ENCODE peak calls at places on chromosomes 16 and 17, in nine cellular contexts. I is amniotic stem cell; A is GM19239; Q is EL; S is fibroblast of villous mesenchyme; E is stimulated activated CD4-positive, alpha-beta T cell treated with anti-CD3 and anti-CD28 coated beads, Interleukin-15, amount 100 ng/mL, for 1 hour; K is activated CD4-positive, alpha-beta T cell treated with anti-CD3 and anti-CD28 coated beads, Interleukin-2, amount 10 ng/mL, durations not matched to agents 7 days and 5 days; G is WTC11; B is NCI-H1694. M is an unnamed sample.
A peak's percentile ranks its signal among the peaks of the same experiment; 100 is the strongest.

GRCh38 chr16:85629326-85629725 is 16.2 kb downstream of the GSE1 start:
- DNase-seq in Q (no peak), I (no peak), E (no peak), B (no peak), G (no peak), S (no peak), A (no peak), K (no peak), M (no peak)

GRCh38 chr17:80611831-80612230 is 67.2 kb downstream of the RPTOR start:
- DNase-seq in S (no peak), K (no peak), G (no peak), A (no peak), Q (no peak), I (no peak), B (no peak), E (no peak), M (no peak)

GRCh38 chr16:85781685-85782370 is 17.5 kb downstream of the EMC8 start:
- DNase-seq in B (peak; percentile 53), S (no peak), K (no peak), I (no peak), A (no peak), Q (no peak), E (no peak), G (no peak), M (no peak)

GRCh38 chr16:82133798-82134197 is 36.2 kb downstream of the MPHOSPH6 start:
- DNase-seq in B (no peak), I (no peak), K (peak; percentile 31), A (no peak), S (no peak), Q (no peak), G (no peak), E (no peak), M (no peak)

GRCh38 chr17:50201226-50201854 is at the start of gene COL1A1:
- DNase-seq in I (peak; percentile 64), E (no peak), B (no peak), G (peak; percentile 47), A (no peak), Q (peak; percentile 96), S (peak; percentile 93), K (no peak), M (no peak)

GRCh38 chr17:13104576-13104975 is 86.7 kb upstream of the ELAC2 start:
- DNase-seq in B (no peak), I (no peak), G (no peak), E (no peak), S (no peak), K (no peak), A (no peak), Q (no peak), M (no peak)

GRCh38 chr17:2075336-2076056 is 20.6 kb downstream of the HIC1 start:
- DNase-seq in K (no peak), G (peak; percentile 28), B (no peak), Q (no peak), I (no peak), S (peak; percentile 83), E (no peak), A (no peak), M (no peak)

GRCh38 chr17:79338589-79338988 is 264.0 kb downstream of the ENGASE start:
- DNase-seq in G (no peak), B (no peak), Q (peak; percentile 39), I (no peak), K (no peak), E (no peak), S (no peak), A (no peak), M (no peak)

GRCh38 chr17:59425085-59425901 is 93.8 kb downstream of the YPEL2 start:
- DNase-seq in E (no peak), B (no peak), K (no peak), I (peak; percentile 22), Q (peak; percentile 78), S (peak; percentile 81), G (no peak), A (no peak), M (no peak)

GRCh38 chr16:65122974-65123845 is 1.3 kb upstream of the CDH11 start:
- DNase-seq in E (no peak), Q (peak; percentile 70), K (no peak), G (peak; percentile 37), B (no peak), A (no peak), I (no peak), S (peak; percentile 70), M (no peak)

GRCh38 chr17:413016-413350 is 60.4 kb upstream of the RPH3AL start:
- DNase-seq in B (no peak), A (no peak), K (peak; percentile 41), E (no peak), S (no peak), I (no peak), Q (no peak), G (no peak), M (no peak)

GRCh38 chr17:54972406-54973138 is 4.0 kb downstream of the STXBP4 start:
- DNase-seq in S (no peak), E (no peak), B (no peak), I (no peak), Q (no peak), G (no peak), K (no peak), A (no peak), M (no peak)

GRCh38 chr16:10402975-10403374 is 17.1 kb downstream of the ATF7IP2 start:
- DNase-seq in K (no peak), Q (no peak), A (no peak), S (no peak), E (no peak), I (no peak), G (no peak), B (no peak), M (no peak)

GRCh38 chr17:27321372-27321771 is 27.5 kb downstream of the WSB1 start:
- DNase-seq in Q (no peak), G (no peak), E (no peak), S (no peak), A (no peak), K (no peak), B (no peak), I (no peak), M (no peak)

GRCh38 chr16:1189455-1189854 is 35.6 kb downstream of the TPSG1 start:
- DNase-seq in E (no peak), A (no peak), I (no peak), B (no peak), K (no peak), S (no peak), Q (no peak), G (no peak), M (no peak)

GRCh38 chr16:71276589-71277334 is 12.4 kb downstream of the CMTR2 start:
- DNase-seq in B (no peak), A (no peak), E (no peak), Q (no peak), S (no peak), G (no peak), I (no peak), K (no peak), M (no peak)

GRCh38 chr17:4327638-4328037 is 38.8 kb downstream of the UBE2G1 start:
- DNase-seq in A (no peak), S (peak; percentile 54), K (no peak), Q (peak; percentile 93), G (no peak), B (no peak), I (no peak), E (no peak), M (peak; percentile 62)

GRCh38 chr16:1262846-1263221 is 7.0 kb downstream of the TPSD1 start:
- DNase-seq in I (no peak), B (no peak), S (no peak), E (no peak), G (no peak), K (no peak), A (no peak), Q (no peak), M (no peak)

GRCh38 chr16:19555938-19556778 is 655 bp downstream of the VPS35L start:
- DNase-seq in B (no peak), K (peak; percentile 26), S (peak; percentile 13), A (no peak), G (peak; percentile 81), Q (peak; percentile 47), E (no peak), I (no peak), M (no peak)

GRCh38 chr17:57311281-57312216 is 55.2 kb downstream of the MSI2 start:
- DNase-seq in Q (no peak), G (no peak), B (no peak), I (no peak), A (no peak), K (no peak), E (no peak), S (no peak), M (no peak)

GRCh38 chr17:41393294-41393693 is 4.1 kb downstream of the KRT31 start:
- DNase-seq in B (no peak), E (no peak), I (no peak), G (no peak), A (no peak), K (no peak), Q (no peak), S (no peak), M (no peak)

GRCh38 chr16:18788828-18789514 is 1.2 kb downstream of the RPS15A start:
- DNase-seq in B (no peak), E (no peak), I (no peak), A (no peak), G (no peak), K (no peak), Q (no peak), S (no peak), M (no peak)

GRCh38 chr16:86118467-86119307 is 219.7 kb downstream of the IRF8 start:
- DNase-seq in G (no peak), I (no peak), K (no peak), B (no peak), A (no peak), S (no peak), E (no peak), Q (no peak), M (no peak)

GRCh38 chr16:12024429-12024828 is 47.9 kb downstream of the SNX29 start:
- DNase-seq in S (no peak), Q (no peak), G (no peak), I (no peak), K (no peak), B (no peak), E (no peak), A (no peak), M (no peak)

GRCh38 chr16:84826558-84826941 is 6.8 kb downstream of the CRISPLD2 start:
- DNase-seq in G (no peak), S (peak; percentile 98), B (no peak), Q (peak; percentile 63), K (no peak), A (no peak), I (no peak), E (no peak), M (no peak)

GRCh38 chr17:27339836-27340550 is 46.1 kb downstream of the WSB1 start:
- DNase-seq in B (no peak), G (no peak), K (no peak), A (no peak), Q (no peak), S (no peak), I (no peak), E (no peak), M (no peak)

GRCh38 chr16:51133130-51133529 is 17.9 kb downstream of the SALL1 start:
- DNase-seq in I (no peak), A (no peak), G (peak; percentile 32), E (no peak), Q (no peak), B (no peak), S (no peak), K (no peak), M (no peak)

GRCh38 chr17:19979917-19980770 is 2.5 kb upstream of the AKAP10 start:
- DNase-seq in K (no peak), A (no peak), G (peak; percentile 34), S (peak; percentile 62), I (no peak), E (no peak), B (no peak), Q (no peak), M (no peak)

GRCh38 chr16:12095275-12096161 is 119.0 kb downstream of the SNX29 start:
- DNase-seq in S (peak; percentile 69), B (peak; percentile 64), E (peak; percentile 31), K (peak; percentile 70), Q (peak; percentile 61), I (peak; percentile 33), A (peak; percentile 47), G (peak; percentile 67), M (no peak)

GRCh38 chr17:5260542-5260941 is 21.5 kb upstream of the RABEP1 start:
- DNase-seq in I (no peak), S (no peak), E (no peak), Q (no peak), A (no peak), K (no peak), B (no peak), G (no peak), M (no peak)

GRCh38 chr16:80350066-80350465 is 190.7 kb upstream of the DYNLRB2 start:
- DNase-seq in Q (no peak), S (no peak), A (no peak), G (no peak), I (no peak), K (no peak), B (no peak), E (no peak), M (no peak)